ENCODE peak calls at places on chromosome X, in four cellular contexts. O is ELR, F is transverse colon, C is GM23338. A is an unnamed sample.
A peak's percentile ranks its signal among the peaks of the same experiment; 100 is the strongest.

GRCh38 chrX:68416592-68416991 is 16.7 kb downstream of the OPHN1 start:
- DNase-seq in O (peak; percentile 67), F (no peak), C (no peak), A (no peak)

GRCh38 chrX:115602729-115603389 is 41.9 kb downstream of the PLS3 start:
- DNase-seq in O (no peak), F (no peak), C (no peak), A (no peak)

GRCh38 chrX:9907645-9908387 is 59.3 kb upstream of the CLDN34 start:
- DNase-seq in O (peak; percentile 91), F (no peak), C (no peak), A (no peak)

GRCh38 chrX:43813898-43814297 is 68.4 kb downstream of the MAOB start:
- DNase-seq in O (peak; percentile 8), F (no peak), C (peak; percentile 61), A (peak; percentile 10)

GRCh38 chrX:10756365-10756915 is 136.1 kb upstream of the MID1 start:
- DNase-seq in O (peak; percentile 86), F (no peak), C (peak; percentile 19), A (no peak)

GRCh38 chrX:110803506-110803905 is 7.9 kb upstream of the CHRDL1 start:
- DNase-seq in O (peak; percentile 23), F (no peak), C (no peak), A (no peak)

GRCh38 chrX:65697915-65698796 is 30.7 kb downstream of the MSN start:
- DNase-seq in O (peak; percentile 41), F (peak; percentile 66), C (peak; percentile 15), A (peak; percentile 41)

GRCh38 chrX:130575831-130576404 is 174.1 kb downstream of the RBMX2 start:
- DNase-seq in O (peak; percentile 43), F (peak; percentile 26), C (peak; percentile 66), A (peak; percentile 15)

GRCh38 chrX:65601530-65602281 is 65.7 kb upstream of the MSN start:
- DNase-seq in O (peak; percentile 80), F (peak; percentile 73), C (no peak), A (peak; percentile 89)

GRCh38 chrX:1300449-1300848 is 31.8 kb downstream of the CSF2RA start:
- DNase-seq in O (no peak), F (no peak), C (peak; percentile 64), A (no peak)

GRCh38 chrX:46140272-46140671 is 404.9 kb downstream of the ZNF674 start:
- DNase-seq in O (no peak), F (no peak), C (no peak), A (no peak)

GRCh38 chrX:39477031-39477430 is 620.7 kb downstream of the BCOR start:
- DNase-seq in O (no peak), F (no peak), C (no peak), A (no peak)

GRCh38 chrX:45135616-45136015 is 65.1 kb downstream of the DIPK2B start:
- DNase-seq in O (no peak), F (no peak), C (no peak), A (no peak)

GRCh38 chrX:40313269-40313668 is 215.5 kb upstream of the BCOR start:
- DNase-seq in O (no peak), F (no peak), C (no peak), A (no peak)

GRCh38 chrX:110244951-110245480 is 72.9 kb downstream of the AMMECR1 start:
- DNase-seq in O (no peak), F (no peak), C (peak; percentile 32), A (no peak)

GRCh38 chrX:49172280-49172780 is 632 bp downstream of the PLP2 start:
- DNase-seq in O (peak; percentile 82), F (peak; percentile 85), C (peak; percentile 57), A (peak; percentile 58)

GRCh38 chrX:115892787-115893671 is 277.5 kb upstream of the AGTR2 start:
- DNase-seq in O (peak; percentile 12), F (peak; percentile 81), C (peak; percentile 38), A (peak; percentile 81)

GRCh38 chrX:15336023-15336413 is 695 bp upstream of the PIGA start:
- DNase-seq in O (peak; percentile 75), F (peak; percentile 16), C (peak; percentile 57), A (no peak)

A was measured in mucosa of gallbladder.